ENCODE peak calls at places on chromosomes 7 and 10, in five cellular contexts. One of them, this sample, is unnamed.

GRCh38 chr10:35722226-35722625 is 80.1 kb upstream of the FZD8 start:
- DNase-seq in H9: no peak
- DNase-seq in IMR-90: no peak
- DNase-seq in H1: no peak
- DNase-seq in mesendoderm: no peak
- DNase-seq in this sample: no peak

GRCh38 chr7:157320607-157320979 is 16.2 kb upstream of the DNAJB6 start:
- DNase-seq in H9: no peak
- DNase-seq in IMR-90: peak
- DNase-seq in H1: no peak
- DNase-seq in mesendoderm: no peak
- DNase-seq in this sample: no peak

GRCh38 chr10:2981361-2981801 is 86.0 kb upstream of the PFKP start:
- DNase-seq in H9: peak
- DNase-seq in IMR-90: no peak
- DNase-seq in H1: no peak
- DNase-seq in mesendoderm: peak
- DNase-seq in this sample: no peak

GRCh38 chr10:74841265-74841973 is 15.0 kb downstream of the KAT6B start:
- DNase-seq in H9: no peak
- DNase-seq in IMR-90: peak
- DNase-seq in H1: no peak
- DNase-seq in mesendoderm: no peak
- DNase-seq in this sample: no peak

GRCh38 chr7:17774701-17775288 is 165.5 kb downstream of the SNX13 start:
- DNase-seq in H9: no peak
- DNase-seq in IMR-90: peak
- DNase-seq in H1: no peak
- DNase-seq in mesendoderm: no peak
- DNase-seq in this sample: no peak

GRCh38 chr7:778968-779451 is 51.9 kb upstream of the PRKAR1B start:
- DNase-seq in H9: no peak
- DNase-seq in IMR-90: no peak
- DNase-seq in H1: no peak
- DNase-seq in mesendoderm: no peak
- DNase-seq in this sample: no peak

GRCh38 chr7:63925262-63925625 is 73.4 kb upstream of the ZNF722 start:
- DNase-seq in H9: no peak
- DNase-seq in IMR-90: no peak
- DNase-seq in H1: no peak
- DNase-seq in mesendoderm: no peak
- DNase-seq in this sample: no peak

GRCh38 chr10:17344206-17344605 is 110.2 kb downstream of the ST8SIA6 start:
- DNase-seq in H9: no peak
- DNase-seq in IMR-90: no peak
- DNase-seq in H1: no peak
- DNase-seq in mesendoderm: no peak
- DNase-seq in this sample: no peak

GRCh38 chr7:65373608-65374351 is at the start of gene ZNF92:
- DNase-seq in H9: peak
- DNase-seq in IMR-90: peak
- DNase-seq in H1: peak
- DNase-seq in mesendoderm: peak
- DNase-seq in this sample: peak

GRCh38 chr10:125720002-125720382 is 483 bp downstream of the EDRF1 start:
- DNase-seq in H9: no peak
- DNase-seq in IMR-90: peak
- DNase-seq in H1: no peak
- DNase-seq in mesendoderm: no peak
- DNase-seq in this sample: no peak

GRCh38 chr7:138278601-138279000 is 181.5 kb upstream of the TRIM24 start:
- DNase-seq in H9: no peak
- DNase-seq in IMR-90: no peak
- DNase-seq in H1: no peak
- DNase-seq in mesendoderm: no peak
- DNase-seq in this sample: no peak

GRCh38 chr7:16465469-16466086 is at the start of gene SOSTDC1:
- DNase-seq in H9: no peak
- DNase-seq in IMR-90: no peak
- DNase-seq in H1: peak
- DNase-seq in mesendoderm: peak
- DNase-seq in this sample: peak

GRCh38 chr10:60434418-60435046 is 44.9 kb upstream of the ANK3 start:
- DNase-seq in H9: no peak
- DNase-seq in IMR-90: peak
- DNase-seq in H1: no peak
- DNase-seq in mesendoderm: peak
- DNase-seq in this sample: peak

GRCh38 chr7:81819861-81820260 is 50.0 kb upstream of the HGF start:
- DNase-seq in H9: no peak
- DNase-seq in IMR-90: no peak
- DNase-seq in H1: no peak
- DNase-seq in mesendoderm: no peak
- DNase-seq in this sample: no peak

GRCh38 chr10:17643339-17643754 is 604 bp upstream of the STAM start:
- DNase-seq in H9: peak
- DNase-seq in IMR-90: peak
- DNase-seq in H1: no peak
- DNase-seq in mesendoderm: peak
- DNase-seq in this sample: no peak

GRCh38 chr7:66145404-66145843 is 30.8 kb downstream of the CRCP start:
- DNase-seq in H9: no peak
- DNase-seq in IMR-90: peak
- DNase-seq in H1: no peak
- DNase-seq in mesendoderm: no peak
- DNase-seq in this sample: no peak

GRCh38 chr10:47405829-47406547 is 21.9 kb upstream of the ZNF488 start:
- DNase-seq in H9: no peak
- DNase-seq in IMR-90: no peak
- DNase-seq in H1: no peak
- DNase-seq in mesendoderm: no peak
- DNase-seq in this sample: no peak

GRCh38 chr7:84674236-84674913 is 479.8 kb upstream of the SEMA3A start:
- DNase-seq in H9: no peak
- DNase-seq in IMR-90: no peak
- DNase-seq in H1: no peak
- DNase-seq in mesendoderm: peak
- DNase-seq in this sample: no peak

GRCh38 chr7:151086802-151087246 is 549 bp downstream of the AGAP3 start:
- DNase-seq in H9: no peak
- DNase-seq in IMR-90: no peak
- DNase-seq in H1: no peak
- DNase-seq in mesendoderm: peak
- DNase-seq in this sample: no peak

GRCh38 chr7:131110294-131111080 is 217.2 kb upstream of the MKLN1 start:
- DNase-seq in H9: peak
- DNase-seq in IMR-90: peak
- DNase-seq in H1: no peak
- DNase-seq in mesendoderm: peak
- DNase-seq in this sample: peak
- H2BK15ac ChIP-seq in H9: no peak
- H2BK15ac ChIP-seq in IMR-90: peak
- H2BK15ac ChIP-seq in H1: peak
- H2BK15ac ChIP-seq in mesendoderm: no peak
- H2BK15ac ChIP-seq in this sample: peak

DNA sequence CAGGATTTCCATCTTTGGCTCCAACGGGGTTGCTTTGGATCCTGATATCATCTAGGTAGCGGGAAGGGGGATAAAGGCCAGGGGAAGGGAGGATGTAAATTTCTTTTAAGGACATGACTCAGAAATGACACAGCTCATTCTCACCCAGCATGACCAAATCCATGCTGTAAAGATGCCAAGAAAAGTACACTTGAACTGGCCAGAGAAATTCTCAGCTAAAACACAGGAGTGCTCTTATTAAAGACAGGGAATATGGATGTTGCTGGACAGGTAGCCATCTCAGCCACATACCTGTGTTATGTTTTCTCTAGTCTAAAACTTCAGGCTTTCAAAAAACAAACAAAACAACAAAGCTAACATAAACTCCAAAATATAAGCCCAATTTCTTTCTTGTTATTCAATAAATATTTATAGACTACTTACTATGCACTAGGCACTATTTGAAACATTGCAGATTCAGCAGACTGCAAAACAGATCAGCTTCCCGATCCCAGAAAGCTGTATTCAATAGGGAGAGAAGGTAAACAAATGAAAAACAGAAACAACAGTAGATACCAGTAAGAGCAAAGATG is 68.2 kb downstream of the NAMPT start:
- DNase-seq in H9: no peak
- DNase-seq in IMR-90: peak
- DNase-seq in H1: no peak
- DNase-seq in mesendoderm: peak
- DNase-seq in this sample: no peak
- H2BK120ac ChIP-seq in H9: no peak
- H2BK120ac ChIP-seq in IMR-90: peak
- H2BK120ac ChIP-seq in H1: no peak
- H2BK120ac ChIP-seq in mesendoderm: no peak
- H2BK120ac ChIP-seq in this sample: no peak

DNA sequence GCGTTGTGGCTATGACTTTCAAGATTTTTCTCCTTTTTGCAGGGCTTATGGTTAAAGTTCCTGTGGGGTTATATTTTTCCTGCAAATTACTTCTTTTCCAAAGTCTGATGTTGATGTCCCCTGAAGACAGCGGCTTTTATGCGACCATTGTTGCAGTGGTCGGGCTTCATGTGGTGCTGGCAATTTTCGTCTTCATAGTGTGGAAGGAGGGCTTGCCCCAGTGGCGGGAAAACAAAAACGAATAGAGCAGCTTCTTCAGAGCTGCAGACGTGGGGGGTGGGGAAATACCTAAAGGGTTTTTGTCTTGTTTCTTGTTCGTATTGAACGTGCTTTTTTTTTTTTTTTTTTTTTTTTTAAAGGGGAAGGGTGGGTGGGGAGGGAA is 53.8 kb downstream of the MCMBP start:
- DNase-seq in H9: peak
- DNase-seq in IMR-90: no peak
- DNase-seq in H1: peak
- DNase-seq in mesendoderm: peak
- DNase-seq in this sample: peak
- H2BK15ac ChIP-seq in H9: no peak
- H2BK15ac ChIP-seq in IMR-90: no peak
- H2BK15ac ChIP-seq in H1: no peak
- H2BK15ac ChIP-seq in mesendoderm: no peak
- H2BK15ac ChIP-seq in this sample: peak

DNA sequence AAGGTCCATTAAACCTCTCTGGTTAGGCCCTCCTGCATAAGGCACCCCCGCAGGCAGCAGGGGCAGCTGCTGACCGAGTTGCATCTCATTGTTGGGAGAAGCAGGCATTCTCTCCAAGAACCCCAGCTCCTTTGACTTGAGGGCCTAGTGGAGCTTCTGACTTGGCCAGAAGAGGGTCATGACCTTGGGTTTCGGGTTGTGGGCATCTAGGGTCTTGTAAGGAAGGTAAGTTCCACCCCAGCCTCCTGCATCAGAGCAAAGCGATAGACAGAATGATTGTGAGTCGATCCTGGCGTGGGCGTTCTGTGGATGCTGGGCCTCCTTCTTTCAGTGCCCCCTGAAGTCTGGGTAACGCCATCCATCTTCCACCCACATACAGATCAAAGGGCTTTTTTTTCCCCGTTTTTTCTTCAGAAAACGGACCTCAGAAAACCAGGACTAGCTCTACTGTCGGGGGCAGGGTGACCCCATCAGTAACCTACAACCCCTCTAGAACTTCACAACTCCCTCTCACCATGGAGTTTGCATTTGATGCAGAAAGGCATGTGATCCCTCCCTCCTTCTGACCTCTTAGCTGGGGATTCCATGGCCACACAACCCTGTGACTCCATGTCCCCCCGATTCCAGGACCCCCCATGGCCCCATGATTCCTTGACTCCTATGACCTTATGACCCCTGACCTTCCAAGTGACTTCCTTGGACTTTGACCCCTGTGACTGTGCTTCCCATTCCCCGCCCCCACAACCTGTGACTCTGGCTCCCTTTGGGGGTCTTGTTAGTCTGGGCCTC is 3.0 kb downstream of the SEMA4G start:
- DNase-seq in H9: no peak
- DNase-seq in IMR-90: no peak
- DNase-seq in H1: no peak
- DNase-seq in mesendoderm: no peak
- DNase-seq in this sample: no peak
- H2BK120ac ChIP-seq in H9: no peak
- H2BK120ac ChIP-seq in IMR-90: no peak
- H2BK120ac ChIP-seq in H1: no peak
- H2BK120ac ChIP-seq in mesendoderm: no peak
- H2BK120ac ChIP-seq in this sample: no peak

GRCh38 chr10:31320598-31321211 is 1.7 kb downstream of the ZEB1 start:
- DNase-seq in H9: peak
- DNase-seq in IMR-90: peak
- DNase-seq in H1: no peak
- DNase-seq in mesendoderm: peak
- DNase-seq in this sample: peak

GRCh38 chr10:31318382-31318853 is 598 bp upstream of the ZEB1 start:
- DNase-seq in H9: peak
- DNase-seq in IMR-90: peak
- DNase-seq in H1: no peak
- DNase-seq in mesendoderm: peak
- DNase-seq in this sample: no peak

GRCh38 chr10:31318854-31319601 is at the start of gene ZEB1:
- DNase-seq in H9: peak
- DNase-seq in IMR-90: peak
- DNase-seq in H1: no peak
- DNase-seq in mesendoderm: peak
- DNase-seq in this sample: peak

GRCh38 chr10:31320179-31320597 is 1.2 kb downstream of the ZEB1 start:
- DNase-seq in H9: peak
- DNase-seq in IMR-90: no peak
- DNase-seq in H1: no peak
- DNase-seq in mesendoderm: peak
- DNase-seq in this sample: peak

GRCh38 chr10:31319602-31320178 is 674 bp downstream of the ZEB1 start:
- DNase-seq in H9: no peak
- DNase-seq in IMR-90: no peak
- DNase-seq in H1: no peak
- DNase-seq in mesendoderm: no peak
- DNase-seq in this sample: no peak
- H2BK15ac ChIP-seq in H9: no peak
- H2BK15ac ChIP-seq in IMR-90: no peak
- H2BK15ac ChIP-seq in H1: no peak
- H2BK15ac ChIP-seq in mesendoderm: no peak
- H2BK15ac ChIP-seq in this sample: peak

GRCh38 chr10:110007701-110008517 is at the start of gene ADD3:
- DNase-seq in H9: peak
- DNase-seq in IMR-90: peak
- DNase-seq in H1: peak
- DNase-seq in mesendoderm: peak
- DNase-seq in this sample: peak
- H2BK120ac ChIP-seq in H9: no peak
- H2BK120ac ChIP-seq in IMR-90: peak
- H2BK120ac ChIP-seq in H1: no peak
- H2BK120ac ChIP-seq in mesendoderm: no peak
- H2BK120ac ChIP-seq in this sample: peak

GRCh38 chr10:132607491-132607890 is 69.9 kb downstream of the INPP5A start:
- DNase-seq in H9: no peak
- DNase-seq in IMR-90: no peak
- DNase-seq in H1: no peak
- DNase-seq in mesendoderm: no peak
- DNase-seq in this sample: no peak
- H2BK15ac ChIP-seq in H9: no peak
- H2BK15ac ChIP-seq in IMR-90: no peak
- H2BK15ac ChIP-seq in H1: no peak
- H2BK15ac ChIP-seq in mesendoderm: no peak
- H2BK15ac ChIP-seq in this sample: no peak

This sample was measured in neuronal stem cell.